ENCODE peak calls at places on chromosomes 2 and 18, in four cellular contexts. J is GM20000, G is epithelial cell of esophagus, Z is ACHN. I is an unnamed sample.

GRCh38 chr2:114543106-114543806 is 100.8 kb downstream of the DPP10 start:
- DNase-seq in J (no peak), G (peak; percentile 1), Z (peak; percentile 12), I (peak; percentile 60)

GRCh38 chr2:8146329-8147048 is 535.4 kb upstream of the ID2 start:
- DNase-seq in J (no peak), G (no peak), Z (no peak), I (peak; percentile 9)

GRCh38 chr2:24683408-24683807 is 109.8 kb downstream of the PTRHD1 start:
- DNase-seq in J (no peak), G (no peak), Z (no peak), I (no peak)

GRCh38 chr2:61597300-61598289 is 59.4 kb upstream of the XPO1 start:
- DNase-seq in J (no peak), G (no peak), Z (no peak), I (no peak)

GRCh38 chr2:142259356-142259755 is 128.5 kb upstream of the LRP1B start:
- DNase-seq in J (no peak), G (no peak), Z (no peak), I (no peak)

GRCh38 chr2:223199531-223200506 is 147.8 kb downstream of the KCNE4 start:
- DNase-seq in J (no peak), G (no peak), Z (no peak), I (no peak)

GRCh38 chr18:3360211-3360610 is 89.8 kb upstream of the TGIF1 start:
- DNase-seq in J (no peak), G (no peak), Z (no peak), I (no peak)

GRCh38 chr2:144703852-144704324 is 184.0 kb upstream of the ZEB2 start:
- DNase-seq in J (no peak), G (peak; percentile 93), Z (peak; percentile 7), I (no peak)

GRCh38 chr2:102141915-102142828 is at the start of gene IL1R1:
- DNase-seq in J (peak; percentile 67), G (peak; percentile 77), Z (peak; percentile 73), I (peak; percentile 87)

GRCh38 chr2:176115883-176116813 is at the start of gene HOXD10:
- DNase-seq in J (no peak), G (no peak), Z (peak; percentile 92), I (peak; percentile 92)

GRCh38 chr2:183186296-183186695 is 62.1 kb downstream of the NUP35 start:
- DNase-seq in J (no peak), G (no peak), Z (no peak), I (no peak)

GRCh38 chr2:112924348-112924747 is 13.4 kb downstream of the IL37 start:
- DNase-seq in J (no peak), G (no peak), Z (no peak), I (peak; percentile 65)

GRCh38 chr18:69900941-69901340 is 46.7 kb downstream of the CD226 start:
- DNase-seq in J (no peak), G (no peak), Z (no peak), I (peak; percentile 31)

GRCh38 chr2:190205643-190206042 is 114.0 kb downstream of the HIBCH start:
- DNase-seq in J (no peak), G (no peak), Z (no peak), I (no peak)

GRCh38 chr2:28471214-28471613 is 24.6 kb upstream of the PLB1 start:
- DNase-seq in J (no peak), G (peak; percentile 42), Z (no peak), I (peak; percentile 39)

GRCh38 chr2:86221066-86221684 is 21.9 kb downstream of the MRPL35 start:
- DNase-seq in J (peak; percentile 68), G (peak; percentile 66), Z (peak; percentile 66), I (peak; percentile 81)

GRCh38 chr2:190582761-190583506 is 48.4 kb upstream of the NEMP2 start:
- DNase-seq in J (peak; percentile 27), G (no peak), Z (no peak), I (no peak)

GRCh38 chr18:57148263-57148662 is 1.4 kb downstream of the BOD1L2 start:
- DNase-seq in J (no peak), G (no peak), Z (no peak), I (no peak)

GRCh38 chr18:41075212-41075611 is 879.8 kb upstream of the PIK3C3 start:
- DNase-seq in J (no peak), G (peak; percentile 82), Z (no peak), I (peak; percentile 27)

GRCh38 chr18:57550510-57550909 is 36.0 kb downstream of the FECH start:
- DNase-seq in J (no peak), G (no peak), Z (no peak), I (no peak)

GRCh38 chr2:138827426-138828054 is 47.4 kb upstream of the NXPH2 start:
- DNase-seq in J (peak; percentile 46), G (peak; percentile 76), Z (peak; percentile 67), I (peak; percentile 60)

GRCh38 chr2:61905372-61906186 is at the start of gene COMMD1:
- DNase-seq in J (peak; percentile 77), G (peak; percentile 84), Z (peak; percentile 81), I (peak; percentile 88)

GRCh38 chr2:165582409-165582808 is 112.9 kb downstream of the CSRNP3 start:
- DNase-seq in J (no peak), G (no peak), Z (no peak), I (no peak)

GRCh38 chr2:119407430-119408220 is 24.0 kb upstream of the TMEM37 start:
- DNase-seq in J (peak; percentile 75), G (peak; percentile 66), Z (peak; percentile 66), I (peak; percentile 76)